ENCODE peak calls at places on chromosomes 12 and 14, in ten cellular contexts. W is NB4, U is choroid plexus epithelial cell, F is pancreas, M is uterus, K is WTC11, I is mammary epithelial cell, V is fibroblast of lung, N is spleen, A is osteoblast. S is an unnamed sample.

GRCh38 chr12:13197526-13198141 is 1.1 kb downstream of the EMP1 start:
- DNase-seq in W (no peak), U (no peak), F (no peak), M (peak), K (no peak), I (no peak), V (no peak), N (no peak), A (no peak), S (no peak)

GRCh38 chr12:109310247-109311125 is 1.4 kb upstream of the FOXN4 start:
- DNase-seq in W (peak), U (no peak), F (no peak), M (no peak), K (peak), I (no peak), V (no peak), N (no peak), A (no peak), S (no peak)

GRCh38 chr12:75720807-75721206 is 209.4 kb upstream of the KRR1 start:
- DNase-seq in W (no peak), U (no peak), F (peak), M (no peak), K (peak), I (peak), V (no peak), N (no peak), A (no peak), S (no peak)

GRCh38 chr12:27652174-27652763 is 44.0 kb upstream of the REP15 start:
- DNase-seq in W (peak), U (peak), F (peak), M (peak), K (peak), I (peak), V (peak), N (no peak), A (peak), S (no peak)

GRCh38 chr12:99810718-99811593 is 163.4 kb downstream of the GARIN6 start:
- DNase-seq in W (peak), U (peak), F (no peak), M (no peak), K (no peak), I (peak), V (peak), N (no peak), A (peak), S (no peak)

GRCh38 chr12:93060666-93061413 is 131.7 kb upstream of the EEA1 start:
- DNase-seq in W (no peak), U (peak), F (no peak), M (peak), K (no peak), I (no peak), V (peak), N (no peak), A (peak), S (no peak)

GRCh38 chr14:96986701-96987474 is 189.7 kb downstream of the VRK1 start:
- DNase-seq in W (peak), U (no peak), F (no peak), M (no peak), K (no peak), I (no peak), V (no peak), N (no peak), A (no peak), S (no peak)

GRCh38 chr12:89663577-89664357 is 44.9 kb downstream of the ATP2B1 start:
- DNase-seq in W (peak), U (peak), F (no peak), M (no peak), K (no peak), I (peak), V (peak), N (no peak), A (no peak), S (no peak)

GRCh38 chr12:106113042-106113441 is 25.7 kb downstream of the NUAK1 start:
- DNase-seq in W (peak), U (peak), F (no peak), M (no peak), K (no peak), I (peak), V (peak), N (no peak), A (no peak), S (no peak)

GRCh38 chr14:81435578-81436295 is 35.6 kb upstream of the STON2 start:
- DNase-seq in W (no peak), U (peak), F (peak), M (no peak), K (peak), I (peak), V (peak), N (peak), A (peak), S (no peak)

GRCh38 chr12:118059645-118060275 is 1.2 kb downstream of the WSB2 start:
- DNase-seq in W (peak), U (no peak), F (no peak), M (no peak), K (no peak), I (no peak), V (no peak), N (no peak), A (peak), S (no peak)

GRCh38 chr14:50215416-50215815 is 16.0 kb downstream of the SOS2 start:
- DNase-seq in W (no peak), U (no peak), F (no peak), M (no peak), K (no peak), I (no peak), V (no peak), N (no peak), A (no peak), S (no peak)

GRCh38 chr12:117037296-117038022 is 61.8 kb downstream of the TESC start:
- DNase-seq in W (no peak), U (no peak), F (no peak), M (no peak), K (no peak), I (no peak), V (no peak), N (peak), A (no peak), S (peak)

GRCh38 chr14:37901978-37902377 is 305.7 kb upstream of the SSTR1 start:
- DNase-seq in W (no peak), U (peak), F (no peak), M (no peak), K (no peak), I (no peak), V (peak), N (no peak), A (peak), S (no peak)

GRCh38 chr12:56682323-56682722 is 5.8 kb downstream of the PTGES3 start:
- DNase-seq in W (no peak), U (no peak), F (no peak), M (no peak), K (no peak), I (no peak), V (no peak), N (peak), A (no peak), S (peak)

GRCh38 chr12:49515266-49515665 is 23.6 kb upstream of the KCNH3 start:
- DNase-seq in W (peak), U (peak), F (no peak), M (no peak), K (no peak), I (peak), V (peak), N (no peak), A (peak), S (no peak)

GRCh38 chr14:54784657-54785056 is 118.0 kb downstream of the GCH1 start:
- DNase-seq in W (no peak), U (no peak), F (no peak), M (no peak), K (no peak), I (no peak), V (no peak), N (no peak), A (no peak), S (no peak)

GRCh38 chr14:54653764-54654469 is 87.0 kb downstream of the SAMD4A start:
- DNase-seq in W (no peak), U (peak), F (no peak), M (peak), K (no peak), I (peak), V (peak), N (peak), A (peak), S (no peak)

GRCh38 chr12:54028324-54029201 is at the start of gene HOXC6:
- DNase-seq in W (peak), U (no peak), F (no peak), M (no peak), K (no peak), I (no peak), V (no peak), N (peak), A (no peak), S (no peak)

GRCh38 chr14:95515523-95516517 is 630 bp downstream of the SYNE3 start:
- DNase-seq in W (peak), U (peak), F (peak), M (no peak), K (peak), I (peak), V (peak), N (peak), A (peak), S (no peak)

GRCh38 chr12:27571463-27571862 is 47.5 kb downstream of the PPFIBP1 start:
- DNase-seq in W (no peak), U (peak), F (no peak), M (no peak), K (no peak), I (peak), V (peak), N (no peak), A (peak), S (no peak)

GRCh38 chr14:64954491-64955240 is 12.1 kb upstream of the GPX2 start:
- DNase-seq in W (no peak), U (no peak), F (no peak), M (no peak), K (no peak), I (no peak), V (no peak), N (no peak), A (no peak), S (no peak)

GRCh38 chr14:71918955-71919354 is 13.3 kb upstream of the RGS6 start:
- DNase-seq in W (no peak), U (peak), F (no peak), M (no peak), K (peak), I (no peak), V (no peak), N (no peak), A (no peak), S (no peak)

GRCh38 chr12:53600490-53601295 is 25.5 kb downstream of the ATF7 start:
- DNase-seq in W (no peak), U (no peak), F (no peak), M (no peak), K (no peak), I (no peak), V (no peak), N (no peak), A (no peak), S (no peak)

GRCh38 chr14:68291820-68292219 is 472.2 kb downstream of the RAD51B start:
- DNase-seq in W (no peak), U (peak), F (no peak), M (no peak), K (peak), I (no peak), V (no peak), N (no peak), A (no peak), S (no peak)

GRCh38 chr12:132493482-132494178 is 3.7 kb downstream of the FBRSL1 start:
- DNase-seq in W (no peak), U (no peak), F (no peak), M (no peak), K (no peak), I (no peak), V (no peak), N (no peak), A (no peak), S (no peak)

GRCh38 chr14:87994974-87995373 is 2.0 kb upstream of the GALC start:
- DNase-seq in W (no peak), U (no peak), F (no peak), M (no peak), K (no peak), I (no peak), V (peak), N (no peak), A (no peak), S (no peak)

GRCh38 chr12:89919241-89919906 is 210.7 kb upstream of the ATP2B1 start:
- DNase-seq in W (no peak), U (no peak), F (no peak), M (no peak), K (no peak), I (no peak), V (no peak), N (peak), A (no peak), S (peak)

GRCh38 chr12:43973385-43973784 is 137.5 kb downstream of the TMEM117 start:
- DNase-seq in W (no peak), U (no peak), F (no peak), M (no peak), K (no peak), I (no peak), V (no peak), N (no peak), A (no peak), S (no peak)

GRCh38 chr12:47071241-47071852 is 8.1 kb upstream of the PCED1B start:
- DNase-seq in W (peak), U (no peak), F (no peak), M (no peak), K (peak), I (no peak), V (no peak), N (no peak), A (peak), S (no peak)
- TF ChIP-seq CTCF in W (peak), U (peak), F (peak), M (no peak), K (peak), I (peak), V (peak), N (no peak), A (peak), S (peak)

DNA sequence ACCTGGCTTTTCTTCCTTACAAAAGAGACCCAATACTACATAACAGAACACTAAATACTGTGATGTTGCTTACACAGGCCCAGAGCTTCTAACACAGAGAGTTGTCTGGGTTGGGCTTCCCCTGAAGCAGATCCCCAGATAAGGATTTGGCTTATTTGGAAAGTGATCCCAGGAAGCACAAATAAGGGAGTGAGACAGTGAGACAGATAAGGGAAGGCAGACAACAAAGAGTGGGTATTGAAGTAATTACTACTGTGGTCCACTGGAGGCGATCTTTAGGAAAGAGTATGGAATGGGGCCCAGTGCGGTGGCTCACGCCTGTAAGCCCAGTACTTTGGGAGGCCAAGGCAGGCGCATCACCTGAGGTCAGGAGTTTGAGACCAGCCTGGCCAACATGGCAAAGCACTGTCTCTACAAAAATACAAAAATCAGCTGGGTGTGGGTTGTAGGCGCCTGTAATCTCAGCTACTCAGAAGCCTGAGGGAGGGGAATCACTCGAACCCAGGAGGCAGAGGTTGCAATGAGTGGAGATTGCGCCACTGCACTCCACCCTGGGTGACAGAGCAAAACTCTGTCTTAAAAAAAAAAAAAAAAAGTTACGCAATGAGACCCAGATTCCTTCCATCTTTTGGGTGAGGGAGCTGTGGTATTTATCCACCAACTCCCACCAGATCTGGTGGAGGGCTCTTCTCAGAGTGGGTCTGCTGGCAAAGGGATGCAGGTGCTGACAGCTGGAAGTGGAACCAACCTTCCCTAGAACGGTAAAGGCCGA is 10.2 kb upstream of the C12orf43 start:
- DNase-seq in W (peak), U (no peak), F (no peak), M (no peak), K (no peak), I (no peak), V (no peak), N (no peak), A (no peak), S (no peak)
- TF ChIP-seq CTCF in W (no peak), U (no peak), F (no peak), M (no peak), K (no peak), I (no peak), V (no peak), N (no peak), A (peak), S (peak)

GRCh38 chr14:102775855-102776760 is 1.1 kb upstream of the TRAF3 start:
- DNase-seq in W (peak), U (peak), F (no peak), M (peak), K (no peak), I (peak), V (peak), N (peak), A (peak), S (peak)

GRCh38 chr14:102770910-102771543 is 6.2 kb upstream of the TRAF3 start:
- DNase-seq in W (no peak), U (no peak), F (no peak), M (no peak), K (no peak), I (no peak), V (no peak), N (peak), A (peak), S (peak)

GRCh38 chr14:102770147-102770909 is 6.9 kb upstream of the TRAF3 start:
- DNase-seq in W (no peak), U (no peak), F (no peak), M (no peak), K (no peak), I (no peak), V (no peak), N (peak), A (no peak), S (peak)

GRCh38 chr14:102774391-102775153 is 2.7 kb upstream of the TRAF3 start:
- DNase-seq in W (peak), U (peak), F (peak), M (peak), K (peak), I (peak), V (peak), N (peak), A (peak), S (peak)

GRCh38 chr14:102772781-102773570 is 4.3 kb upstream of the TRAF3 start:
- DNase-seq in W (peak), U (peak), F (no peak), M (no peak), K (peak), I (no peak), V (no peak), N (peak), A (peak), S (peak)
- TF ChIP-seq CTCF in W (peak), U (peak), F (no peak), M (no peak), K (no peak), I (no peak), V (peak), N (no peak), A (no peak), S (peak)

GRCh38 chr14:103520657-103521437 is 1.8 kb downstream of the CKB start:
- DNase-seq in W (peak), U (peak), F (peak), M (peak), K (peak), I (peak), V (peak), N (peak), A (peak), S (peak)
- TF ChIP-seq CTCF in W (peak), U (peak), F (peak), M (peak), K (peak), I (peak), V (peak), N (peak), A (peak), S (peak)

GRCh38 chr12:111488271-111488670 is 82.5 kb downstream of the SH2B3 start:
- DNase-seq in W (no peak), U (peak), F (no peak), M (peak), K (no peak), I (no peak), V (peak), N (no peak), A (no peak), S (no peak)

DNA sequence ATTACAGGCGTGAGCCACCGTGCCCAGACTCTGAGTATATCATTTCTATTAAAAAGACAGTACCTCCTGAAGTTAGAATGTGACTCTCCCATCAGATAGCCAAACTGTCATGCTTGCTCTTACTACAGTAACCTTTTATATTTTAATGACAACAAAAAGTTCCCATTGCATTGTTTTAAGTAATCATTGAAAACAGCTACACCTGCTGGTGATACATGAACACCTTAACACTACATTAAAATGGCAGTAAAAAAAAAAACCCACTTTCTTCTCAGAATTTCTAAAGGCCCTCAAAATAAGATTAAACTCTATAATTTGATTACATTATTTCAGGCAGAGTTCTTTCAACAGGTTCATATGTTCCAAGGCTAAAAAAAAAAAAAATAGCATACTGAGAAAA is 76.7 kb downstream of the SH2B3 start:
- DNase-seq in W (peak), U (peak), F (no peak), M (no peak), K (no peak), I (no peak), V (no peak), N (no peak), A (no peak), S (no peak)
- TF ChIP-seq CTCF in W (peak), U (peak), F (no peak), M (peak), K (no peak), I (peak), V (peak), N (no peak), A (peak), S (peak)

S was measured in chondrocyte.